ENCODE peak calls at places on chromosomes 11 and 22, in ten cellular contexts. D is HTR-8/SVneo; P is HT-29; W is colonic mucosa; Z is AG10803; E is cerebellum; H is nucleus accumbens; L is effector CD4-positive, alpha-beta T cell; G is stimulated activated CD4-positive, alpha-beta T cell treated with anti-CD3 and anti-CD28 coated beads, Interleukin-1b, Interleukin-23, amount 100 ng/mL, for 48 hours; A is amygdala. R is an unnamed sample.

GRCh38 chr22:46557736-46558480 is 20.5 kb upstream of the CELSR1 start:
- DNase-seq in D (no peak), P (no peak), W (no peak), Z (no peak), E (no peak), H (no peak), L (no peak), G (no peak), A (no peak), R (no peak)

GRCh38 chr22:23302171-23303002 is 122.1 kb downstream of the BCR start:
- DNase-seq in D (no peak), P (no peak), W (peak), Z (no peak), E (peak), H (no peak), L (no peak), G (no peak), A (no peak), R (peak)

GRCh38 chr11:67354314-67355022 is 1.1 kb upstream of the POLD4 start:
- DNase-seq in D (peak), P (peak), W (peak), Z (peak), E (no peak), H (no peak), L (no peak), G (no peak), A (no peak), R (peak)

GRCh38 chr22:40449676-40450035 is 79.3 kb downstream of the SGSM3 start:
- DNase-seq in D (no peak), P (no peak), W (no peak), Z (peak), E (peak), H (no peak), L (no peak), G (no peak), A (no peak), R (no peak)

GRCh38 chr11:102824541-102824940 is 18.9 kb downstream of the MMP3 start:
- DNase-seq in D (no peak), P (no peak), W (no peak), Z (peak), E (no peak), H (no peak), L (no peak), G (no peak), A (no peak), R (no peak)

GRCh38 chr11:96230686-96231085 is 112.3 kb downstream of the MAML2 start:
- DNase-seq in D (no peak), P (no peak), W (no peak), Z (no peak), E (no peak), H (no peak), L (no peak), G (no peak), A (no peak), R (no peak)

GRCh38 chr22:22825213-22825593 is 62.4 kb upstream of the IGLL5 start:
- DNase-seq in D (no peak), P (no peak), W (no peak), Z (no peak), E (no peak), H (no peak), L (no peak), G (no peak), A (no peak), R (peak)

GRCh38 chr11:47863189-47863892 is 15.2 kb upstream of the NUP160 start:
- DNase-seq in D (no peak), P (no peak), W (no peak), Z (peak), E (no peak), H (no peak), L (no peak), G (no peak), A (no peak), R (peak)

GRCh38 chr11:115409691-115410220 is 94.5 kb downstream of the CADM1 start:
- DNase-seq in D (no peak), P (no peak), W (peak), Z (no peak), E (no peak), H (no peak), L (no peak), G (no peak), A (no peak), R (no peak)

GRCh38 chr11:20158597-20159257 is 1.5 kb downstream of the DBX1 start:
- DNase-seq in D (peak), P (no peak), W (no peak), Z (peak), E (no peak), H (no peak), L (no peak), G (no peak), A (peak), R (peak)

GRCh38 chr22:23070418-23071162 is at the start of gene GNAZ:
- DNase-seq in D (no peak), P (no peak), W (no peak), Z (no peak), E (no peak), H (no peak), L (peak), G (no peak), A (peak), R (no peak)

GRCh38 chr22:48576333-48577013 is 1251.2 kb downstream of the BRD1 start:
- DNase-seq in D (no peak), P (no peak), W (no peak), Z (peak), E (peak), H (peak), L (no peak), G (no peak), A (peak), R (no peak)

GRCh38 chr11:77083553-77084245 is 16.9 kb downstream of the CAPN5 start:
- DNase-seq in D (no peak), P (no peak), W (no peak), Z (no peak), E (no peak), H (no peak), L (no peak), G (no peak), A (no peak), R (no peak)

GRCh38 chr11:115276799-115277198 is 227.4 kb downstream of the CADM1 start:
- DNase-seq in D (no peak), P (no peak), W (no peak), Z (no peak), E (no peak), H (no peak), L (no peak), G (no peak), A (no peak), R (no peak)

GRCh38 chr11:21465920-21466319 is 727.0 kb upstream of the ANO5 start:
- DNase-seq in D (no peak), P (no peak), W (no peak), Z (no peak), E (no peak), H (no peak), L (no peak), G (no peak), A (no peak), R (no peak)

GRCh38 chr11:70381872-70382842 is 16.2 kb upstream of the CTTN start:
- DNase-seq in D (no peak), P (no peak), W (no peak), Z (peak), E (no peak), H (no peak), L (no peak), G (no peak), A (no peak), R (no peak)

GRCh38 chr11:83464181-83464580 is 178.0 kb upstream of the CCDC90B start:
- DNase-seq in D (no peak), P (no peak), W (no peak), Z (no peak), E (no peak), H (no peak), L (no peak), G (no peak), A (no peak), R (no peak)

GRCh38 chr22:37558815-37559214 is 1.5 kb upstream of the CDC42EP1 start:
- DNase-seq in D (no peak), P (no peak), W (no peak), Z (no peak), E (no peak), H (no peak), L (no peak), G (no peak), A (no peak), R (no peak)

GRCh38 chr11:77106321-77106720 is 3.7 kb downstream of the OMP start:
- DNase-seq in D (no peak), P (no peak), W (peak), Z (peak), E (peak), H (no peak), L (no peak), G (no peak), A (peak), R (no peak)

GRCh38 chr11:120873966-120874365 is 149.9 kb upstream of the TBCEL start:
- DNase-seq in D (no peak), P (no peak), W (no peak), Z (no peak), E (no peak), H (no peak), L (no peak), G (no peak), A (no peak), R (no peak)

GRCh38 chr11:47715082-47715669 is at the start of gene AGBL2:
- DNase-seq in D (peak), P (peak), W (peak), Z (peak), E (peak), H (peak), L (peak), G (peak), A (peak), R (peak)

GRCh38 chr22:43726296-43726695 is 85.8 kb downstream of the EFCAB6 start:
- DNase-seq in D (no peak), P (no peak), W (no peak), Z (peak), E (no peak), H (no peak), L (no peak), G (no peak), A (no peak), R (no peak)

GRCh38 chr11:113698515-113698914 is 7.6 kb downstream of the TMPRSS5 start:
- DNase-seq in D (no peak), P (no peak), W (no peak), Z (no peak), E (no peak), H (no peak), L (no peak), G (no peak), A (no peak), R (no peak)

GRCh38 chr11:120122921-120123683 is 14.8 kb downstream of the TRIM29 start:
- DNase-seq in D (no peak), P (peak), W (no peak), Z (no peak), E (no peak), H (no peak), L (no peak), G (no peak), A (no peak), R (no peak)

GRCh38 chr11:57069942-57070341 is 81.2 kb downstream of the OR5AK2 start:
- DNase-seq in D (no peak), P (no peak), W (no peak), Z (peak), E (no peak), H (no peak), L (no peak), G (no peak), A (no peak), R (no peak)

GRCh38 chr11:10502065-10502680 is 38.8 kb downstream of the RNF141 start:
- DNase-seq in D (no peak), P (no peak), W (no peak), Z (no peak), E (no peak), H (no peak), L (no peak), G (no peak), A (no peak), R (no peak)

GRCh38 chr22:48045369-48045768 is 1282.9 kb downstream of the TBC1D22A start:
- DNase-seq in D (no peak), P (no peak), W (no peak), Z (no peak), E (no peak), H (no peak), L (no peak), G (no peak), A (no peak), R (no peak)

GRCh38 chr11:43868852-43869567 is 11.6 kb upstream of the ALKBH3 start:
- DNase-seq in D (peak), P (no peak), W (no peak), Z (peak), E (no peak), H (no peak), L (no peak), G (peak), A (no peak), R (peak)

GRCh38 chr11:121426476-121427454 is 25.3 kb upstream of the SORL1 start:
- DNase-seq in D (no peak), P (peak), W (peak), Z (no peak), E (peak), H (peak), L (peak), G (peak), A (peak), R (no peak)

GRCh38 chr11:100706179-100706578 is 19.1 kb downstream of the ARHGAP42 start:
- DNase-seq in D (no peak), P (no peak), W (no peak), Z (no peak), E (no peak), H (no peak), L (no peak), G (no peak), A (no peak), R (peak)

GRCh38 chr11:111731839-111732238 is 34.4 kb downstream of the PPP2R1B start:
- DNase-seq in D (no peak), P (no peak), W (no peak), Z (no peak), E (no peak), H (no peak), L (no peak), G (no peak), A (no peak), R (no peak)

GRCh38 chr11:8016396-8016949 is 29.3 kb downstream of the EIF3F start:
- DNase-seq in D (no peak), P (no peak), W (peak), Z (no peak), E (no peak), H (no peak), L (no peak), G (no peak), A (no peak), R (no peak)

GRCh38 chr11:110046759-110047386 is 46.3 kb upstream of the ZC3H12C start:
- DNase-seq in D (no peak), P (no peak), W (peak), Z (no peak), E (no peak), H (no peak), L (no peak), G (no peak), A (no peak), R (no peak)

GRCh38 chr11:59206635-59207034 is 6.1 kb downstream of the MPEG1 start:
- DNase-seq in D (peak), P (peak), W (peak), Z (peak), E (no peak), H (no peak), L (no peak), G (no peak), A (peak), R (peak)

GRCh38 chr11:12185914-12186313 is 75.5 kb downstream of the MICAL2 start:
- DNase-seq in D (no peak), P (no peak), W (no peak), Z (no peak), E (no peak), H (no peak), L (no peak), G (no peak), A (no peak), R (peak)